ENCODE peak calls at places on chromosomes 1 and 21, in five cellular contexts. N is mesenchymal stem cell, L is astrocyte, E is fibroblast of lung, D is IMR-90. U is an unnamed sample. For H3K4me1, the result is how much of the 10 kb centered on the place peaks cover.

GRCh38 chr21:35323947-35324346 is 274.8 kb upstream of the RUNX1 start:
- DNase-seq in N (peak), L (no peak), E (peak), D (no peak), U (no peak)

GRCh38 chr1:151888972-151889570 is 20.2 kb downstream of the THEM4 start:
- DNase-seq in N (peak), L (no peak), E (no peak), D (no peak), U (no peak)

GRCh38 chr1:115764541-115764940 is 4.0 kb downstream of the CASQ2 start:
- DNase-seq in N (peak), L (no peak), E (peak), D (peak), U (peak)

GRCh38 chr1:185788386-185788785 is 54.2 kb downstream of the HMCN1 start:
- DNase-seq in N (no peak), L (no peak), E (no peak), D (no peak), U (no peak)

GRCh38 chr1:44587796-44588460 is 86.4 kb downstream of the TMEM53 start:
- DNase-seq in N (no peak), L (no peak), E (no peak), D (no peak), U (no peak)

GRCh38 chr1:226575436-226576390 is 27.1 kb downstream of the STUM start:
- DNase-seq in N (no peak), L (no peak), E (no peak), D (no peak), U (no peak)

GRCh38 chr1:206490643-206491421 is 16.5 kb upstream of the RASSF5 start:
- DNase-seq in N (peak), L (peak), E (peak), D (peak), U (no peak)

GRCh38 chr1:112735752-112736151 is 20.6 kb upstream of the PPM1J start:
- DNase-seq in N (peak), L (peak), E (peak), D (peak), U (no peak)

GRCh38 chr1:1387098-1388077 is 11.7 kb downstream of the CCNL2 start:
- DNase-seq in N (no peak), L (no peak), E (no peak), D (no peak), U (no peak)

GRCh38 chr1:238257018-238257417 is 366.3 kb upstream of the ZP4 start:
- DNase-seq in N (no peak), L (peak), E (no peak), D (no peak), U (no peak)

GRCh38 chr1:67044631-67045270 is 9.2 kb downstream of the SLC35D1 start:
- DNase-seq in N (no peak), L (no peak), E (no peak), D (peak), U (no peak)

GRCh38 chr1:199759268-199759724 is 268.2 kb upstream of the NR5A2 start:
- DNase-seq in N (peak), L (peak), E (peak), D (peak), U (no peak)

GRCh38 chr1:181424786-181425403 is 58.4 kb upstream of the CACNA1E start:
- DNase-seq in N (peak), L (peak), E (peak), D (peak), U (peak)

GRCh38 chr1:7526867-7527732 is 244.0 kb upstream of the VAMP3 start:
- DNase-seq in N (peak), L (peak), E (no peak), D (peak), U (peak)

GRCh38 chr21:35325953-35326352 is 276.9 kb upstream of the RUNX1 start:
- DNase-seq in N (no peak), L (no peak), E (no peak), D (no peak), U (no peak)

GRCh38 chr1:22889213-22889827 is 83.3 kb downstream of the LACTBL1 start:
- DNase-seq in N (peak), L (peak), E (peak), D (peak), U (no peak)

GRCh38 chr1:203239906-203240305 is 10.4 kb upstream of the CHIT1 start:
- DNase-seq in N (no peak), L (no peak), E (no peak), D (no peak), U (no peak)

GRCh38 chr1:47693115-47693514 is 255.3 kb downstream of the FOXD2 start:
- DNase-seq in N (no peak), L (no peak), E (no peak), D (no peak), U (peak)

GRCh38 chr1:201594575-201595245 is 55.8 kb downstream of the NAV1 start:
- DNase-seq in N (peak), L (no peak), E (no peak), D (peak), U (peak)

GRCh38 chr1:201656670-201657032 is 117.7 kb downstream of the NAV1 start:
- DNase-seq in N (peak), L (no peak), E (peak), D (peak), U (no peak)

DNA sequence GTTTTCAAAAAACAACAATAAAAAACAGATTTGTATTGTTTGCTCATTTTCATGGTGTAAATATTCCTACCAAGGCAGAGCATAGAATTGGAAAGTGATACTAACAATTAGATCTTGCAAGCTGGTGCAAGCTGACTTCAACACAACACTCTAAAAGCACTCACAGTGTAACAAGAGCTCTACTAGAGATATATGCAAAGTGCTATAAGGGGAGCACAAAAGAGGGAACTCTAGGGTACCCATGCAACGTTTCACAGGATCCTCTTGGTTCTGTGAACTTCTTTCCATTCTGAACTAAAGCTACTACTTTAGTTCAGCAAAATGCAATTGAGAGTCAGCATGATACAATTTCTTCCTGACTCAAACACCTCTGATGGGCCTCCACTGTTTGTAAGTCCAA is 78.3 kb downstream of the ATP1B1 start:
- DNase-seq in N (no peak), L (no peak), E (no peak), D (no peak), U (no peak)
- H3K4me1 ChIP-seq in N (under half), L (under half), E (under half), D (under half), U (under half)

GRCh38 chr1:164602480-164603093 is 43.6 kb downstream of the PBX1 start:
- DNase-seq in N (peak), L (peak), E (peak), D (peak), U (peak)
- H3K4me3 ChIP-seq in N (no peak), L (no peak), E (peak), D (no peak), U (peak)

DNA sequence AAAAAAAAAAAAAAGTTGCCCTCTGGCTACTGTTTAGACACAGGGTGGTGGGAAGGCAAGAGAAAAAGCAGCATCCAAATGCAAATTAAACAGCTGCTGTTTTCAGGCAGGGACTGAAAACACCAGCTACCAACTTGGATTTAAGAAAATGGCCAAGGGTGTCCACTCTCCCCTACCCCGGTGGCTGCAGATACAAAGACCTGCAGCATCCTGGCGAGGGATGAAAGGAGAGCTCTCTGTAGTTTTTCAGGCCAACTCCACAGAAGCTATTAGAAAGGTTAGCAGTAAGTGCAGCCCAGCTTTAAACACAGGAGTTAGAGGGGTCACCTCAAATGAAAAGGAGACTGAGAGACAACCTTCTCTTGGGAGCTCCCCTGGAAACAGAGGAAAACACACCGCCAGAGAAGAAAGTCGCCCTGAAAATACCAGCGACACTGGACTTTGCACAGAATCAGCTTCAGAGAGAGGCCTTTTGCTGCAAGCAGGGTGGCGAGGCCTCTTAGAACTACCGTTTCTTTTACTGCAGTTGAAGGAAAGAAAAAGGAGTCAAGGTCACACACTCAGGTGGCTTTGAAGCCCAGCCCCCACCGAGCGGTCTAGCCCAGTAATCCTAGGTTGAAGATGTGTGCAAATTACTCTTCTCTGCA is 74.4 kb upstream of the TIAM1 start:
- DNase-seq in N (no peak), L (no peak), E (no peak), D (no peak), U (no peak)
- H3K9ac ChIP-seq in N (no peak), L (no peak), E (no peak), D (no peak), U (no peak)

DNA sequence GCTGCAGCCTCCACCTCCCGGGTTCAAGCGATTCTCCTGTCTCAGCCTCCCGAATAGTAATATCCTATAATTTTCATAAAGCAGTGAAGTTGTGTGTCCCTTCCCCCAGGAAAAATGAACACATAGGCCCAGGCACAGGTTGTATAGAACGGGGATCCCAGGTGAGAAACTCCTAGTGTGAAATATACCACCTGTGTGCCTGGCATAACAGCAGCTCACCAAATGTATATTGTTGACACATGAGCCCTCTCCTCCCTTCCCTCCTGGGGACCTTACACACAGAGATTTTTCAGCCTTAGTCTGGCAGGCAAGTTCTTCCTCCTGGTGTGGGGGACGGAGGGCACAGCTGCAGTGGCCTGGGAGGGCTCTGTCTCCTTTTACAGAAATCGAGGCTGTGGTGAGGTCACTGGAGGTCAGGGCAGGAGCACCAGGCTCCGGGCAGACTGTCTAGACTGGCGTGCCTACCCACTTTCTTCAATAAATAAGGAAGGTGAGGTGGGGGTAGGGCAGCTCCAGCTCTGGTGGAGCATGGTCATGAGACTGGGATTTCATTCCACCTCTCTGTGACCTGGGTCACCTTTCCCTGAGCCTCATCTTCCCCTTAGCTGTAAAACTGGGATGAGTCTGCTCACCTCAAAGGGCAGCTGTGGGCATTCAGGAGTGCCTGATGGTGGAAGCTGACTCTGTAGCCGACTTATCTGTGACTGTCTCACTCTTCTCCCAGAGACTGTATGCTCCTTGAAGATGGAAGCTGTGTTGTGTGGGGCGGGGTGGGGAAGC is 14.3 kb downstream of the RCC1 start:
- DNase-seq in N (no peak), L (no peak), E (no peak), D (no peak), U (no peak)
- H3K4me1 ChIP-seq in N (under half), L (under half), E (under half), D (under half), U (under half)

GRCh38 chr21:41390043-41390639 is 28.3 kb downstream of the MX2 start:
- DNase-seq in N (no peak), L (no peak), E (no peak), D (no peak), U (peak)
- H3K4me3 ChIP-seq in N (no peak), L (no peak), E (no peak), D (no peak), U (no peak)

DNA sequence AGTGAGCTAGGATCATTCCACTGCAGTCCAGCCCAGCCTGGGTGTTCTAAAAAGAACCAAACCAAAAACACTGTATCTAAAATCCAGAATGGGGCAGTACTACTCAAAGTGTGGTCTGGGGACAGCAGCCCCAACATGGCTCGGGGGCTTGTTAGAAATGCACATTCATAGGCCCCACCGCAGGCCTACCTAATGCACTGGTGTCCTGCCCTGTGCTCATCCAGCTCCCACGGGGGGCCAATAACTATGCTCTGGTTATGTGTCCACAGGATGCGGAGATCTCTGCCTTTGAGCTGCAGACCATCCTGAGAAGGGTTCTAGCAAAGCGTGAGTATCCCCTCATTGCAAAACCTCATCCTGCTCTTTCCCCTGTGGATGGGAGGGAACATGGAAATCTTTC is 51.5 kb downstream of the CAPN2 start:
- DNase-seq in N (no peak), L (no peak), E (no peak), D (no peak), U (no peak)
- H3K9ac ChIP-seq in N (peak), L (no peak), E (no peak), D (no peak), U (no peak)

U was measured in endodermal cell.